ENCODE peak calls at places on chromosomes 11 and 22, in eight cellular contexts. One of them, this sample, is unnamed.

GRCh38 chr11:113906038-113906437 is 1.4 kb downstream of the HTR3B start:
- DNase-seq in left lung: no peak
- DNase-seq in fibroblast of mammary gland: peak; percentile 43
- DNase-seq in cardiac fibroblast: peak; percentile 22
- DNase-seq in A549: peak; percentile 54
- DNase-seq in Calu3: no peak
- DNase-seq in right lobe of liver: no peak
- DNase-seq in HL-60: no peak
- DNase-seq in this sample: no peak

GRCh38 chr11:9808943-9809342 is 145.1 kb downstream of the SWAP70 start:
- DNase-seq in fibroblast of mammary gland: no peak
- DNase-seq in Calu3: peak; percentile 16
- DNase-seq in left lung: no peak
- DNase-seq in A549: no peak
- DNase-seq in HL-60: no peak
- DNase-seq in right lobe of liver: no peak
- DNase-seq in cardiac fibroblast: peak; percentile 38
- DNase-seq in this sample: no peak

GRCh38 chr22:19786264-19786585 is 25.6 kb downstream of the TBX1 start:
- DNase-seq in cardiac fibroblast: no peak
- DNase-seq in A549: no peak
- DNase-seq in Calu3: no peak
- DNase-seq in fibroblast of mammary gland: no peak
- DNase-seq in right lobe of liver: no peak
- DNase-seq in left lung: no peak
- DNase-seq in HL-60: no peak
- DNase-seq in this sample: no peak

GRCh38 chr22:44721206-44721605 is 19.2 kb downstream of the PRR5 start:
- DNase-seq in A549: no peak
- DNase-seq in Calu3: no peak
- DNase-seq in right lobe of liver: no peak
- DNase-seq in fibroblast of mammary gland: no peak
- DNase-seq in HL-60: no peak
- DNase-seq in left lung: no peak
- DNase-seq in cardiac fibroblast: no peak
- DNase-seq in this sample: no peak

GRCh38 chr11:19410032-19410431 is 169.3 kb upstream of the E2F8 start:
- DNase-seq in right lobe of liver: no peak
- DNase-seq in HL-60: no peak
- DNase-seq in fibroblast of mammary gland: no peak
- DNase-seq in cardiac fibroblast: no peak
- DNase-seq in Calu3: no peak
- DNase-seq in A549: no peak
- DNase-seq in left lung: no peak
- DNase-seq in this sample: no peak

GRCh38 chr11:19644316-19644715 is 68.3 kb upstream of the NAV2 start:
- DNase-seq in Calu3: no peak
- DNase-seq in A549: no peak
- DNase-seq in left lung: no peak
- DNase-seq in cardiac fibroblast: no peak
- DNase-seq in right lobe of liver: no peak
- DNase-seq in fibroblast of mammary gland: no peak
- DNase-seq in HL-60: no peak
- DNase-seq in this sample: no peak

GRCh38 chr11:70812472-70812871 is 414.1 kb downstream of the CTTN start:
- DNase-seq in fibroblast of mammary gland: no peak
- DNase-seq in left lung: peak; percentile 43
- DNase-seq in HL-60: no peak
- DNase-seq in right lobe of liver: no peak
- DNase-seq in Calu3: no peak
- DNase-seq in A549: no peak
- DNase-seq in cardiac fibroblast: no peak
- DNase-seq in this sample: no peak

GRCh38 chr22:36608987-36609386 is 80.0 kb upstream of the EIF3D start:
- DNase-seq in A549: no peak
- DNase-seq in left lung: no peak
- DNase-seq in fibroblast of mammary gland: no peak
- DNase-seq in HL-60: no peak
- DNase-seq in Calu3: no peak
- DNase-seq in cardiac fibroblast: no peak
- DNase-seq in right lobe of liver: no peak
- DNase-seq in this sample: no peak

GRCh38 chr22:20994128-20994901 is 7.6 kb downstream of the THAP7 start:
- DNase-seq in left lung: peak; percentile 51
- DNase-seq in A549: no peak
- DNase-seq in fibroblast of mammary gland: no peak
- DNase-seq in right lobe of liver: no peak
- DNase-seq in cardiac fibroblast: no peak
- DNase-seq in HL-60: no peak
- DNase-seq in Calu3: no peak
- DNase-seq in this sample: peak; percentile 70

GRCh38 chr11:68256331-68256741 is 15.4 kb downstream of the C11orf24 start:
- DNase-seq in right lobe of liver: no peak
- DNase-seq in fibroblast of mammary gland: peak; percentile 60
- DNase-seq in left lung: no peak
- DNase-seq in Calu3: no peak
- DNase-seq in cardiac fibroblast: peak; percentile 49
- DNase-seq in HL-60: no peak
- DNase-seq in A549: no peak
- DNase-seq in this sample: no peak

GRCh38 chr22:39248254-39248653 is 3.5 kb upstream of the PDGFB start:
- DNase-seq in fibroblast of mammary gland: no peak
- DNase-seq in left lung: no peak
- DNase-seq in HL-60: no peak
- DNase-seq in Calu3: no peak
- DNase-seq in right lobe of liver: no peak
- DNase-seq in A549: no peak
- DNase-seq in cardiac fibroblast: peak; percentile 41
- DNase-seq in this sample: no peak

GRCh38 chr11:86678823-86679222 is 6.4 kb upstream of the ME3 start:
- DNase-seq in right lobe of liver: no peak
- DNase-seq in fibroblast of mammary gland: peak; percentile 43
- DNase-seq in left lung: no peak
- DNase-seq in Calu3: no peak
- DNase-seq in A549: no peak
- DNase-seq in cardiac fibroblast: no peak
- DNase-seq in HL-60: no peak
- DNase-seq in this sample: no peak

GRCh38 chr22:41048791-41049717 is 43.3 kb upstream of the EP300 start:
- DNase-seq in HL-60: no peak
- DNase-seq in A549: no peak
- DNase-seq in fibroblast of mammary gland: peak; percentile 60
- DNase-seq in Calu3: peak; percentile 33
- DNase-seq in cardiac fibroblast: peak; percentile 87
- DNase-seq in right lobe of liver: no peak
- DNase-seq in left lung: peak; percentile 84
- DNase-seq in this sample: peak; percentile 76

GRCh38 chr11:70111269-70112016 is 33.3 kb downstream of the ANO1 start:
- DNase-seq in fibroblast of mammary gland: no peak
- DNase-seq in left lung: peak; percentile 54
- DNase-seq in Calu3: peak; percentile 17
- DNase-seq in HL-60: peak; percentile 22
- DNase-seq in cardiac fibroblast: peak; percentile 50
- DNase-seq in A549: peak; percentile 39
- DNase-seq in right lobe of liver: no peak
- DNase-seq in this sample: no peak

GRCh38 chr11:134098566-134099184 is 29.8 kb downstream of the JAM3 start:
- DNase-seq in right lobe of liver: no peak
- DNase-seq in fibroblast of mammary gland: no peak
- DNase-seq in A549: peak; percentile 19
- DNase-seq in Calu3: no peak
- DNase-seq in cardiac fibroblast: peak; percentile 20
- DNase-seq in HL-60: no peak
- DNase-seq in left lung: no peak
- DNase-seq in this sample: no peak

GRCh38 chr22:46574993-46575914 is 37.8 kb upstream of the CELSR1 start:
- DNase-seq in fibroblast of mammary gland: no peak
- DNase-seq in right lobe of liver: peak; percentile 75
- DNase-seq in left lung: peak; percentile 80
- DNase-seq in cardiac fibroblast: peak; percentile 43
- DNase-seq in A549: peak; percentile 44
- DNase-seq in HL-60: no peak
- DNase-seq in Calu3: peak; percentile 78
- DNase-seq in this sample: no peak

GRCh38 chr11:74689666-74690065 is 41.6 kb downstream of the CHRDL2 start:
- DNase-seq in A549: no peak
- DNase-seq in right lobe of liver: no peak
- DNase-seq in fibroblast of mammary gland: peak; percentile 87
- DNase-seq in left lung: no peak
- DNase-seq in HL-60: no peak
- DNase-seq in Calu3: no peak
- DNase-seq in cardiac fibroblast: peak; percentile 40
- DNase-seq in this sample: no peak

GRCh38 chr11:27757953-27758352 is 57.7 kb upstream of the BDNF start:
- DNase-seq in fibroblast of mammary gland: peak; percentile 64
- DNase-seq in left lung: no peak
- DNase-seq in HL-60: no peak
- DNase-seq in cardiac fibroblast: peak; percentile 80
- DNase-seq in right lobe of liver: no peak
- DNase-seq in Calu3: no peak
- DNase-seq in A549: no peak
- DNase-seq in this sample: no peak

GRCh38 chr11:115391598-115391997 is 112.6 kb downstream of the CADM1 start:
- DNase-seq in A549: no peak
- DNase-seq in Calu3: no peak
- DNase-seq in left lung: no peak
- DNase-seq in cardiac fibroblast: no peak
- DNase-seq in HL-60: no peak
- DNase-seq in right lobe of liver: no peak
- DNase-seq in fibroblast of mammary gland: no peak
- DNase-seq in this sample: no peak

GRCh38 chr22:17258015-17258827 is 39.0 kb upstream of the ADA2 start:
- DNase-seq in A549: no peak
- DNase-seq in Calu3: peak; percentile 9
- DNase-seq in cardiac fibroblast: peak; percentile 22
- DNase-seq in HL-60: peak; percentile 58
- DNase-seq in right lobe of liver: peak; percentile 59
- DNase-seq in fibroblast of mammary gland: no peak
- DNase-seq in left lung: no peak
- DNase-seq in this sample: no peak

GRCh38 chr11:108933630-108934029 is 268.8 kb downstream of the DDX10 start:
- DNase-seq in A549: no peak
- DNase-seq in left lung: no peak
- DNase-seq in right lobe of liver: no peak
- DNase-seq in Calu3: no peak
- DNase-seq in fibroblast of mammary gland: peak; percentile 64
- DNase-seq in cardiac fibroblast: peak; percentile 50
- DNase-seq in HL-60: no peak
- DNase-seq in this sample: no peak

GRCh38 chr11:13286247-13286821 is 8.7 kb downstream of the BMAL1 start:
- DNase-seq in right lobe of liver: no peak
- DNase-seq in left lung: no peak
- DNase-seq in cardiac fibroblast: no peak
- DNase-seq in Calu3: no peak
- DNase-seq in HL-60: no peak
- DNase-seq in A549: no peak
- DNase-seq in fibroblast of mammary gland: no peak
- DNase-seq in this sample: no peak

GRCh38 chr11:73173755-73174494 is 31.8 kb upstream of the FCHSD2 start:
- DNase-seq in A549: no peak
- DNase-seq in HL-60: no peak
- DNase-seq in Calu3: no peak
- DNase-seq in cardiac fibroblast: no peak
- DNase-seq in right lobe of liver: peak; percentile 96
- DNase-seq in left lung: no peak
- DNase-seq in fibroblast of mammary gland: no peak
- DNase-seq in this sample: no peak

GRCh38 chr11:66373261-66373660 is 1.7 kb upstream of the SLC29A2 start:
- DNase-seq in Calu3: no peak
- DNase-seq in A549: no peak
- DNase-seq in cardiac fibroblast: no peak
- DNase-seq in HL-60: no peak
- DNase-seq in right lobe of liver: no peak
- DNase-seq in fibroblast of mammary gland: no peak
- DNase-seq in left lung: no peak
- DNase-seq in this sample: no peak

GRCh38 chr11:119370486-119371046 is 10.9 kb downstream of the USP2 start:
- DNase-seq in A549: no peak
- DNase-seq in left lung: no peak
- DNase-seq in right lobe of liver: peak; percentile 87
- DNase-seq in fibroblast of mammary gland: no peak
- DNase-seq in cardiac fibroblast: no peak
- DNase-seq in Calu3: no peak
- DNase-seq in HL-60: no peak
- DNase-seq in this sample: no peak
- TF ChIP-seq CTCF in A549: no peak
- TF ChIP-seq CTCF in left lung: no peak
- TF ChIP-seq CTCF in right lobe of liver: no peak
- TF ChIP-seq CTCF in fibroblast of mammary gland: no peak
- TF ChIP-seq CTCF in cardiac fibroblast: no peak
- TF ChIP-seq CTCF in Calu3: no peak
- TF ChIP-seq CTCF in HL-60: no peak
- TF ChIP-seq CTCF in this sample: no peak

GRCh38 chr11:83306385-83307080 is 20.4 kb upstream of the CCDC90B start:
- DNase-seq in fibroblast of mammary gland: no peak
- DNase-seq in HL-60: no peak
- DNase-seq in A549: no peak
- DNase-seq in Calu3: no peak
- DNase-seq in cardiac fibroblast: no peak
- DNase-seq in left lung: no peak
- DNase-seq in right lobe of liver: no peak
- DNase-seq in this sample: no peak
- TF ChIP-seq CTCF in fibroblast of mammary gland: no peak
- TF ChIP-seq CTCF in HL-60: no peak
- TF ChIP-seq CTCF in A549: no peak
- TF ChIP-seq CTCF in Calu3: no peak
- TF ChIP-seq CTCF in cardiac fibroblast: no peak
- TF ChIP-seq CTCF in left lung: no peak
- TF ChIP-seq CTCF in right lobe of liver: no peak
- TF ChIP-seq CTCF in this sample: no peak

DNA sequence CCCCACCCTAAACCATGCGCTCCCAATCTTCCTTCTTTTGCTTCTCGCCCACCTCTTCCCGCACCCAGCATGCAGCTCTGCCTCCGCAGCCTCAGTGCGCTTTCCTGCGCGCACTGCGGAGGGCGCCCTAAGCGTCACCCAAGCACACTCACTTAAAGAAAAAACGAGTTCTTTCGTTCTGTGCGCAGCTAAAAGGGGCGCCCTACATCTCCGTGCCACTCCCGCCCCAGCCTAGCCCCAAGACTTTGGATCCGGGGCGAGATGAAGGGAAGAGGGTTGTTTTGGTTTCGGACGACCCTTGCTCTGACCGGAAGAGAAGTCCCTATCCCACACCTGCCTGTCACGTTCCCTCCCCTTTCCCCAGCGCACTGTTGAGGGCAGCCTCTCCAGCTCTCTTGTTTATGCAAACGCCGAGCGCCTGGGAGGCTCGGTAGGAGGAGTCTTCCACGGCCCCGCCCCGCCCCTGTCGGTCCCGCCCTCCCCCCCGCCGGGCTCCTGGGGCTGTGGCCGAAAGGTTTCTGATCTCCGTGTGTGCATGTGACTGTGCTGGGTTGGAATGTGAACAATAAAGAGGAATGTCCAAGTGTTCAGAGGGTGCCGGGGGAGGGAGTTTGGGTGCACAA is 5.3 kb downstream of the VSIG2 start:
- DNase-seq in cardiac fibroblast: peak; percentile 74
- DNase-seq in right lobe of liver: peak; percentile 90
- DNase-seq in fibroblast of mammary gland: peak; percentile 41
- DNase-seq in Calu3: peak; percentile 74
- DNase-seq in A549: peak; percentile 84
- DNase-seq in HL-60: peak; percentile 51
- DNase-seq in left lung: peak; percentile 94
- DNase-seq in this sample: no peak
- TF ChIP-seq CTCF in cardiac fibroblast: peak; percentile 36
- TF ChIP-seq CTCF in right lobe of liver: peak; percentile 33
- TF ChIP-seq CTCF in fibroblast of mammary gland: peak; percentile 39
- TF ChIP-seq CTCF in Calu3: peak; percentile 34
- TF ChIP-seq CTCF in A549: peak; percentile 57
- TF ChIP-seq CTCF in HL-60: peak; percentile 31
- TF ChIP-seq CTCF in left lung: peak; percentile 26
- TF ChIP-seq CTCF in this sample: peak; percentile 53

GRCh38 chr11:61581030-61581928 is at the start of gene SYT7:
- DNase-seq in cardiac fibroblast: peak; percentile 99
- DNase-seq in HL-60: peak; percentile 94
- DNase-seq in left lung: peak; percentile 97
- DNase-seq in Calu3: peak; percentile 98
- DNase-seq in fibroblast of mammary gland: peak; percentile 96
- DNase-seq in A549: peak; percentile 97
- DNase-seq in right lobe of liver: peak; percentile 95
- DNase-seq in this sample: peak; percentile 99
- TF ChIP-seq CTCF in cardiac fibroblast: no peak
- TF ChIP-seq CTCF in HL-60: no peak
- TF ChIP-seq CTCF in left lung: no peak
- TF ChIP-seq CTCF in Calu3: no peak
- TF ChIP-seq CTCF in fibroblast of mammary gland: no peak
- TF ChIP-seq CTCF in A549: peak; percentile 37
- TF ChIP-seq CTCF in right lobe of liver: no peak
- TF ChIP-seq CTCF in this sample: peak; percentile 36

This sample was measured in type B pancreatic cell.